ENCODE peak calls at places on chromosomes 4 and X, in seven cellular contexts. F is NCI-H774; J is lung microvascular endothelial cell; C is lower lobe of right lung; G is activated naive CD8-positive, alpha-beta T cell treated with anti-CD3 and anti-CD28 coated beads, Interleukin-2, amount 50 U/mL, for 24 hours; X is mucosa of gallbladder; P is stimulated activated naive CD4-positive, alpha-beta T cell. Y is an unnamed sample.

GRCh38 chr4:3385719-3386440 is 55.9 kb upstream of the HGFAC start:
- DNase-seq in F (no peak), J (no peak), C (peak), G (no peak), X (no peak), P (no peak), Y (no peak)

GRCh38 chr4:26557164-26557563 is 26.7 kb upstream of the TBC1D19 start:
- DNase-seq in F (no peak), J (no peak), C (no peak), G (no peak), X (no peak), P (no peak), Y (no peak)

GRCh38 chrX:22800360-22800759 is 199.4 kb upstream of the DDX53 start:
- DNase-seq in F (no peak), J (peak), C (no peak), G (no peak), X (no peak), P (no peak), Y (no peak)

GRCh38 chrX:146881521-146881920 is 67.0 kb upstream of the CXorf51A start:
- DNase-seq in F (no peak), J (no peak), C (no peak), G (no peak), X (no peak), P (no peak), Y (no peak)

GRCh38 chr4:680931-681645 is 6.7 kb downstream of the MYL5 start:
- DNase-seq in F (peak), J (peak), C (peak), G (peak), X (no peak), P (peak), Y (no peak)

GRCh38 chr4:71293705-71294104 is 45.1 kb upstream of the SLC4A4 start:
- DNase-seq in F (no peak), J (peak), C (no peak), G (no peak), X (no peak), P (no peak), Y (no peak)

GRCh38 chrX:44874481-44875184 is 1.6 kb downstream of the KDM6A start:
- DNase-seq in F (peak), J (peak), C (no peak), G (peak), X (no peak), P (no peak), Y (peak)

GRCh38 chr4:64158648-64159326 is 250.5 kb downstream of the TECRL start:
- DNase-seq in F (no peak), J (peak), C (no peak), G (peak), X (peak), P (no peak), Y (peak)

GRCh38 chrX:108032944-108033343 is 11.9 kb upstream of the VSIG1 start:
- DNase-seq in F (no peak), J (no peak), C (no peak), G (no peak), X (no peak), P (no peak), Y (no peak)

GRCh38 chrX:133726211-133726630 is 259.2 kb downstream of the GPC3 start:
- DNase-seq in F (peak), J (peak), C (no peak), G (no peak), X (no peak), P (no peak), Y (no peak)

GRCh38 chr4:23163649-23164436 is 471.1 kb downstream of the GBA3 start:
- DNase-seq in F (no peak), J (no peak), C (no peak), G (no peak), X (peak), P (no peak), Y (peak)

GRCh38 chr4:169766741-169767140 is 9.0 kb upstream of the HPF1 start:
- DNase-seq in F (no peak), J (no peak), C (no peak), G (no peak), X (no peak), P (no peak), Y (no peak)

GRCh38 chr4:25568788-25569231 is 86.8 kb upstream of the SLC34A2 start:
- DNase-seq in F (no peak), J (no peak), C (no peak), G (no peak), X (no peak), P (no peak), Y (no peak)

GRCh38 chr4:101334963-101335572 is 12.3 kb downstream of the PPP3CA start:
- DNase-seq in F (no peak), J (no peak), C (no peak), G (no peak), X (no peak), P (no peak), Y (no peak)

GRCh38 chr4:78599147-78599546 is 47.6 kb downstream of the ANXA3 start:
- DNase-seq in F (no peak), J (no peak), C (no peak), G (no peak), X (no peak), P (no peak), Y (no peak)

GRCh38 chr4:109184421-109184956 is 118.0 kb downstream of the COL25A1 start:
- DNase-seq in F (no peak), J (peak), C (no peak), G (no peak), X (no peak), P (no peak), Y (no peak)

GRCh38 chr4:110019153-110019552 is 106.5 kb downstream of the EGF start:
- DNase-seq in F (no peak), J (no peak), C (no peak), G (no peak), X (no peak), P (no peak), Y (no peak)

GRCh38 chr4:80189956-80190671 is 7.2 kb upstream of the PRDM8 start:
- DNase-seq in F (no peak), J (no peak), C (no peak), G (no peak), X (no peak), P (no peak), Y (no peak)

GRCh38 chrX:72569786-72570185 is 2.9 kb downstream of the HDAC8 start:
- DNase-seq in F (no peak), J (peak), C (no peak), G (no peak), X (no peak), P (no peak), Y (no peak)

GRCh38 chr4:87543835-87544461 is 14.8 kb upstream of the SPARCL1 start:
- DNase-seq in F (no peak), J (peak), C (no peak), G (no peak), X (no peak), P (no peak), Y (peak)

GRCh38 chr4:15396157-15396800 is 31.6 kb upstream of the C1QTNF7 start:
- DNase-seq in F (peak), J (peak), C (peak), G (peak), X (peak), P (peak), Y (peak)

GRCh38 chr4:848803-849477 is 23.0 kb upstream of the CPLX1 start:
- DNase-seq in F (no peak), J (peak), C (peak), G (no peak), X (no peak), P (no peak), Y (no peak)

GRCh38 chr4:30753316-30753715 is 33.1 kb downstream of the PCDH7 start:
- DNase-seq in F (no peak), J (no peak), C (no peak), G (no peak), X (no peak), P (no peak), Y (no peak)

GRCh38 chr4:56691425-56691824 is 10.3 kb upstream of the HOPX start:
- DNase-seq in F (no peak), J (no peak), C (no peak), G (no peak), X (no peak), P (no peak), Y (no peak)

GRCh38 chrX:3348191-3348590 is 1.7 kb upstream of the MXRA5 start:
- DNase-seq in F (no peak), J (no peak), C (no peak), G (no peak), X (no peak), P (no peak), Y (no peak)

GRCh38 chr4:146370841-146371240 is 150.9 kb downstream of the SLC10A7 start:
- DNase-seq in F (no peak), J (no peak), C (no peak), G (no peak), X (no peak), P (no peak), Y (no peak)

GRCh38 chrX:20472148-20472547 is 205.4 kb upstream of the RPS6KA3 start:
- DNase-seq in F (no peak), J (no peak), C (no peak), G (no peak), X (no peak), P (no peak), Y (no peak)

GRCh38 chr4:78644744-78645330 is 93.3 kb downstream of the ANXA3 start:
- DNase-seq in F (no peak), J (peak), C (no peak), G (peak), X (peak), P (peak), Y (no peak)

GRCh38 chr4:120025516-120025915 is 41.1 kb downstream of the MAD2L1 start:
- DNase-seq in F (no peak), J (no peak), C (no peak), G (no peak), X (no peak), P (no peak), Y (no peak)

GRCh38 chrX:123338240-123338639 is 154.2 kb downstream of the GRIA3 start:
- DNase-seq in F (no peak), J (no peak), C (no peak), G (no peak), X (no peak), P (no peak), Y (no peak)

GRCh38 chrX:22360129-22360528 is 87.4 kb downstream of the CBLL2 start:
- DNase-seq in F (no peak), J (no peak), C (no peak), G (no peak), X (no peak), P (no peak), Y (no peak)

GRCh38 chrX:78625292-78625909 is 33.7 kb downstream of the RTL3 start:
- DNase-seq in F (no peak), J (no peak), C (no peak), G (no peak), X (no peak), P (no peak), Y (no peak)

Y was measured in NCI-H2081.